ENCODE peak calls at places on chromosomes 7 and 10, in nine cellular contexts. One of them, this sample, is unnamed.

GRCh38 chr7:102431617-102432298 is 1.6 kb upstream of the ORAI2 start:
- DNase-seq in effector memory CD4-positive, alpha-beta T cell: peak; percentile 77
- DNase-seq in IMR-90: no peak
- DNase-seq in HCT116: no peak
- DNase-seq in astrocyte: no peak
- DNase-seq in pancreas: peak; percentile 21
- DNase-seq in right lobe of liver: no peak
- DNase-seq in esophagus squamous epithelium: no peak
- DNase-seq in thoracic aorta: no peak
- DNase-seq in this sample: no peak

GRCh38 chr10:43037942-43038782 is 38.7 kb upstream of the RET start:
- DNase-seq in pancreas: no peak
- DNase-seq in effector memory CD4-positive, alpha-beta T cell: no peak
- DNase-seq in esophagus squamous epithelium: no peak
- DNase-seq in thoracic aorta: no peak
- DNase-seq in astrocyte: no peak
- DNase-seq in IMR-90: no peak
- DNase-seq in right lobe of liver: no peak
- DNase-seq in HCT116: no peak
- DNase-seq in this sample: no peak

GRCh38 chr10:128400564-128400963 is 274.3 kb upstream of the MKI67 start:
- DNase-seq in right lobe of liver: no peak
- DNase-seq in effector memory CD4-positive, alpha-beta T cell: no peak
- DNase-seq in pancreas: no peak
- DNase-seq in IMR-90: no peak
- DNase-seq in esophagus squamous epithelium: no peak
- DNase-seq in thoracic aorta: no peak
- DNase-seq in HCT116: no peak
- DNase-seq in astrocyte: no peak
- DNase-seq in this sample: no peak

GRCh38 chr10:6838118-6838517 is 258.0 kb upstream of the PRKCQ start:
- DNase-seq in esophagus squamous epithelium: no peak
- DNase-seq in thoracic aorta: no peak
- DNase-seq in right lobe of liver: no peak
- DNase-seq in astrocyte: no peak
- DNase-seq in HCT116: no peak
- DNase-seq in pancreas: no peak
- DNase-seq in effector memory CD4-positive, alpha-beta T cell: no peak
- DNase-seq in IMR-90: no peak
- DNase-seq in this sample: no peak

GRCh38 chr10:130043491-130043890 is 67.1 kb downstream of the C10orf143 start:
- DNase-seq in thoracic aorta: no peak
- DNase-seq in pancreas: no peak
- DNase-seq in esophagus squamous epithelium: no peak
- DNase-seq in astrocyte: no peak
- DNase-seq in effector memory CD4-positive, alpha-beta T cell: no peak
- DNase-seq in right lobe of liver: no peak
- DNase-seq in HCT116: no peak
- DNase-seq in IMR-90: no peak
- DNase-seq in this sample: no peak

GRCh38 chr10:76411719-76412435 is 980.5 kb downstream of the LRMDA start:
- DNase-seq in HCT116: no peak
- DNase-seq in thoracic aorta: no peak
- DNase-seq in pancreas: no peak
- DNase-seq in esophagus squamous epithelium: no peak
- DNase-seq in effector memory CD4-positive, alpha-beta T cell: no peak
- DNase-seq in right lobe of liver: no peak
- DNase-seq in IMR-90: no peak
- DNase-seq in astrocyte: no peak
- DNase-seq in this sample: peak; percentile 67

GRCh38 chr10:57955076-57955475 is 312.6 kb downstream of the IPMK start:
- DNase-seq in HCT116: no peak
- DNase-seq in thoracic aorta: no peak
- DNase-seq in astrocyte: peak; percentile 80
- DNase-seq in pancreas: no peak
- DNase-seq in effector memory CD4-positive, alpha-beta T cell: no peak
- DNase-seq in esophagus squamous epithelium: no peak
- DNase-seq in right lobe of liver: no peak
- DNase-seq in IMR-90: peak; percentile 47
- DNase-seq in this sample: no peak

GRCh38 chr7:1087952-1088920 is at the start of gene GPER1:
- DNase-seq in right lobe of liver: peak; percentile 78
- DNase-seq in effector memory CD4-positive, alpha-beta T cell: no peak
- DNase-seq in pancreas: peak; percentile 67
- DNase-seq in esophagus squamous epithelium: no peak
- DNase-seq in thoracic aorta: peak; percentile 25
- DNase-seq in IMR-90: peak; percentile 24
- DNase-seq in HCT116: peak; percentile 12
- DNase-seq in astrocyte: no peak
- DNase-seq in this sample: peak; percentile 58

GRCh38 chr7:112580717-112581435 is 100.1 kb downstream of the LSMEM1 start:
- DNase-seq in pancreas: no peak
- DNase-seq in IMR-90: no peak
- DNase-seq in esophagus squamous epithelium: no peak
- DNase-seq in astrocyte: no peak
- DNase-seq in HCT116: no peak
- DNase-seq in right lobe of liver: no peak
- DNase-seq in effector memory CD4-positive, alpha-beta T cell: no peak
- DNase-seq in thoracic aorta: no peak
- DNase-seq in this sample: no peak

GRCh38 chr7:90222811-90223725 is 11.5 kb downstream of the STEAP2 start:
- DNase-seq in pancreas: peak; percentile 16
- DNase-seq in right lobe of liver: no peak
- DNase-seq in HCT116: no peak
- DNase-seq in esophagus squamous epithelium: no peak
- DNase-seq in thoracic aorta: no peak
- DNase-seq in IMR-90: peak; percentile 68
- DNase-seq in astrocyte: peak; percentile 49
- DNase-seq in effector memory CD4-positive, alpha-beta T cell: no peak
- DNase-seq in this sample: peak; percentile 18

GRCh38 chr10:20890009-20890408 is 7.1 kb downstream of the NEBL start:
- DNase-seq in HCT116: no peak
- DNase-seq in IMR-90: no peak
- DNase-seq in astrocyte: peak; percentile 49
- DNase-seq in esophagus squamous epithelium: no peak
- DNase-seq in effector memory CD4-positive, alpha-beta T cell: no peak
- DNase-seq in pancreas: no peak
- DNase-seq in right lobe of liver: no peak
- DNase-seq in thoracic aorta: no peak
- DNase-seq in this sample: no peak

GRCh38 chr10:45160266-45160665 is 155.1 kb downstream of the OR13A1 start:
- DNase-seq in effector memory CD4-positive, alpha-beta T cell: no peak
- DNase-seq in thoracic aorta: no peak
- DNase-seq in right lobe of liver: no peak
- DNase-seq in esophagus squamous epithelium: no peak
- DNase-seq in IMR-90: peak; percentile 73
- DNase-seq in pancreas: no peak
- DNase-seq in HCT116: no peak
- DNase-seq in astrocyte: peak; percentile 4
- DNase-seq in this sample: no peak

GRCh38 chr10:106595281-106595680 is 569.2 kb downstream of the SORCS1 start:
- DNase-seq in HCT116: no peak
- DNase-seq in astrocyte: no peak
- DNase-seq in esophagus squamous epithelium: no peak
- DNase-seq in IMR-90: no peak
- DNase-seq in effector memory CD4-positive, alpha-beta T cell: no peak
- DNase-seq in right lobe of liver: no peak
- DNase-seq in thoracic aorta: no peak
- DNase-seq in pancreas: no peak
- DNase-seq in this sample: no peak
- H3K27me3 ChIP-seq in HCT116: no peaks in the 10 kb centered on the region
- H3K27me3 ChIP-seq in astrocyte: no peaks in the 10 kb centered on the region
- H3K27me3 ChIP-seq in esophagus squamous epithelium: no peaks in the 10 kb centered on the region
- H3K27me3 ChIP-seq in IMR-90: no peaks in the 10 kb centered on the region
- H3K27me3 ChIP-seq in effector memory CD4-positive, alpha-beta T cell: no peaks in the 10 kb centered on the region
- H3K27me3 ChIP-seq in right lobe of liver: no peaks in the 10 kb centered on the region
- H3K27me3 ChIP-seq in thoracic aorta: no peaks in the 10 kb centered on the region
- H3K27me3 ChIP-seq in pancreas: no peaks in the 10 kb centered on the region
- H3K27me3 ChIP-seq in this sample: peaks cover 9% of the 10 kb centered on the region

DNA sequence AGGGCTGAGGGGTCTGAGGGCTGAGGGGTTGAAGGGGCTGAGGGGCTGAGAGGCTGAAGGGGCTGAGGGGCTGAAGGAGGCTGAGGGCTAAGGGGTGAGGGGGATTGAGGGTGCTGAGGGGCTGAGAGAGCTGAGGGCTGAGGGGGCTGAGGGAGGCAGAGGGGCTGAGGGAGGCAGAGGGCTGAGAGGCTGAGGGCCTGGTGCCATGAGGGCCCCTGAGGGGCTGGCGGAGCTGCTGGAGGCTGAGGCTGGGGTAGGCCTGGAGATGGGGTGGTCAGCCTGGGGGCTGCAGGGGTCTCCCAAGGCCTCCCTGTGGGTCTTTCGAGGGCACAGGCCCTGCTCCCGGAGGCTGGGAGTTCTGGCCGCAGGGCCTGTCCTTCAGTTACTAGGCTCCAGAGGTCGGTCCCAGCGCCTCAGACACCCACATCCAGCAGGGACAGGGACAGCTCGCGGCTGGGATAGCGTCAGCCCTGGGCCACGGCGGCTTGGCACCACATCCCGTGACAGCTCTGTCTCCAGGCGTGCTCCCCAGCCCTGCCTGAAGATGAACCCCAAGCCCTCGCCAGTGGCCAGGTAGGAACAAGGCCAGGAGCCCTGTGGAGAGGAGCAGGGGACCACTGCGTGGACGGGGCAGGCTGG is 16.9 kb downstream of the MYO1G start:
- DNase-seq in astrocyte: no peak
- DNase-seq in esophagus squamous epithelium: no peak
- DNase-seq in pancreas: no peak
- DNase-seq in effector memory CD4-positive, alpha-beta T cell: no peak
- DNase-seq in HCT116: no peak
- DNase-seq in IMR-90: no peak
- DNase-seq in right lobe of liver: no peak
- DNase-seq in thoracic aorta: no peak
- DNase-seq in this sample: no peak
- H3K4me3 ChIP-seq in astrocyte: peak overlapping the region; percentile 28
- H3K4me3 ChIP-seq in esophagus squamous epithelium: peak overlapping the region; percentile 64
- H3K4me3 ChIP-seq in pancreas: no peak overlapping the region
- H3K4me3 ChIP-seq in effector memory CD4-positive, alpha-beta T cell: no peak overlapping the region
- H3K4me3 ChIP-seq in HCT116: no peak overlapping the region
- H3K4me3 ChIP-seq in IMR-90: no peak overlapping the region
- H3K4me3 ChIP-seq in right lobe of liver: no peak overlapping the region
- H3K4me3 ChIP-seq in thoracic aorta: peak overlapping the region; percentile 68
- H3K4me3 ChIP-seq in this sample: peak overlapping the region; percentile 66

GRCh38 chr7:122305475-122306319 is 1.1 kb upstream of the FEZF1 start:
- DNase-seq in astrocyte: no peak
- DNase-seq in thoracic aorta: no peak
- DNase-seq in HCT116: peak; percentile 26
- DNase-seq in IMR-90: no peak
- DNase-seq in effector memory CD4-positive, alpha-beta T cell: no peak
- DNase-seq in pancreas: no peak
- DNase-seq in right lobe of liver: peak; percentile 18
- DNase-seq in esophagus squamous epithelium: no peak
- DNase-seq in this sample: no peak

GRCh38 chr7:122304604-122304975 is at the start of gene FEZF1:
- DNase-seq in right lobe of liver: peak; percentile 50
- DNase-seq in astrocyte: no peak
- DNase-seq in effector memory CD4-positive, alpha-beta T cell: no peak
- DNase-seq in pancreas: no peak
- DNase-seq in HCT116: peak; percentile 53
- DNase-seq in esophagus squamous epithelium: no peak
- DNase-seq in thoracic aorta: no peak
- DNase-seq in IMR-90: no peak
- DNase-seq in this sample: no peak

GRCh38 chr7:122304996-122305421 is 459 bp upstream of the FEZF1 start:
- DNase-seq in astrocyte: no peak
- DNase-seq in pancreas: no peak
- DNase-seq in IMR-90: no peak
- DNase-seq in esophagus squamous epithelium: no peak
- DNase-seq in thoracic aorta: no peak
- DNase-seq in effector memory CD4-positive, alpha-beta T cell: no peak
- DNase-seq in right lobe of liver: peak; percentile 19
- DNase-seq in HCT116: no peak
- DNase-seq in this sample: no peak

GRCh38 chr7:122306320-122307227 is 2.0 kb upstream of the FEZF1 start:
- DNase-seq in effector memory CD4-positive, alpha-beta T cell: no peak
- DNase-seq in IMR-90: no peak
- DNase-seq in right lobe of liver: no peak
- DNase-seq in HCT116: no peak
- DNase-seq in astrocyte: no peak
- DNase-seq in pancreas: no peak
- DNase-seq in esophagus squamous epithelium: no peak
- DNase-seq in thoracic aorta: no peak
- DNase-seq in this sample: no peak

DNA sequence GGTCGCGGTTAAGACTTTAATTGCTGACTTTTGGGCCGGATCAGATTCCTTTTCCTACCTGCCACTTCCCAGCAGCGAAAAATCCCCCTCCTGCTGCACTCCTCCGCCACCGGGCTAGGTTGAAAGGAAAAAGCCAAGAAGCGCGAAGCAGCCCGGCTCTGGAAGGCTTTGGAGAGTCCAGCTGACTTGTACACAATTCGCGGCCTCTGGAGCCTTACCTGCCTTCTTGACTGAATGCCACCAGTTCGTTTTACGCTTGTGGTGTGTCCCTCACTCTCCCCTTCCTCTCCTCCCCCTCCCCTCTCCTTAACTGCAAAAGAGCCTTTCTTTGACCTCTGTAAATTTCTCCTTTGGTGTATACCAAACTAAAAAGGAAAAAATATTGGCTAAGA is 2.7 kb upstream of the FEZF1 start:
- DNase-seq in effector memory CD4-positive, alpha-beta T cell: no peak
- DNase-seq in HCT116: no peak
- DNase-seq in esophagus squamous epithelium: no peak
- DNase-seq in pancreas: no peak
- DNase-seq in IMR-90: no peak
- DNase-seq in thoracic aorta: no peak
- DNase-seq in right lobe of liver: no peak
- DNase-seq in astrocyte: no peak
- DNase-seq in this sample: no peak
- H3K27me3 ChIP-seq in effector memory CD4-positive, alpha-beta T cell: peaks cover 27% of the 10 kb centered on the region
- H3K27me3 ChIP-seq in HCT116: no peaks in the 10 kb centered on the region
- H3K27me3 ChIP-seq in esophagus squamous epithelium: peaks cover 81% of the 10 kb centered on the region
- H3K27me3 ChIP-seq in pancreas: peaks cover 11% of the 10 kb centered on the region
- H3K27me3 ChIP-seq in IMR-90: peaks cover 83% of the 10 kb centered on the region
- H3K27me3 ChIP-seq in thoracic aorta: peaks cover 80% of the 10 kb centered on the region
- H3K27me3 ChIP-seq in right lobe of liver: peaks cover 12% of the 10 kb centered on the region
- H3K27me3 ChIP-seq in astrocyte: peaks cover 97% of the 10 kb centered on the region
- H3K27me3 ChIP-seq in this sample: peaks cover 100% of the 10 kb centered on the region

DNA sequence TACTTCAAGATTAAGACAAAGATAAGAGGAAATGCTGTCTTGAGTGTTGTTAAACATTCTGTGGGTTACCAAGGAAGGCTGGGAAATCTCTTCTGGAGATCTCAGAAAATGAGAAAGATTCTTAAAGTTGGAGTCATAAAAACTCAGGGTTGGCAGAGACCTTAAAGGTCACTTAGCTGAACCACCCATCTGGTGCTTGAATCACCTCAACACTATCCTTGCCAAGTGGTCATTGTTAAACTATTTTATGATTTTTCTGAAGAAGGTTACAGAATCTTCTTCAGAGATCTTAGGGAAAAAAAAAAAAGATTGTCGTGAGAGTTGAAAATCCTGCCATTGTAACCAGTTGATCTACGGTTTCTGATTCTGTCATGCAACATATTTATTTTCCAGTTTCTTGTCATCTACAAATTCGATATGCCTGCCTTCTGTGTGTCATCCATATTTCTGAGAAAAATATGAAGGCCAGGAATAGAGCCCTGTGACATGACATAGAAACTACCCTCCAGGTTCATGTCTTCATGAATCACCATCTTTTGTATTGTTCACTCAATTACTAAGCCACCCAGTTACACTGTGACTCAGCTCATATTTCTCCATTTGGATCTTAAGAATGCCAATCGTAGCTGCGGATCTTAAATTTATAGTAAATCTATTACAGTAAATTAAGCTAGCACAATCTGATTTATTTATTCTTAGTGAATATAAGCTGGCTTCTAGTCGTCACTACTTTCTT is 179.3 kb downstream of the ST7 start:
- DNase-seq in pancreas: no peak
- DNase-seq in thoracic aorta: no peak
- DNase-seq in esophagus squamous epithelium: no peak
- DNase-seq in IMR-90: peak; percentile 92
- DNase-seq in astrocyte: peak; percentile 96
- DNase-seq in HCT116: peak; percentile 42
- DNase-seq in right lobe of liver: no peak
- DNase-seq in effector memory CD4-positive, alpha-beta T cell: no peak
- DNase-seq in this sample: no peak
- H3K4me3 ChIP-seq in pancreas: no peak overlapping the region
- H3K4me3 ChIP-seq in thoracic aorta: no peak overlapping the region
- H3K4me3 ChIP-seq in esophagus squamous epithelium: no peak overlapping the region
- H3K4me3 ChIP-seq in IMR-90: no peak overlapping the region
- H3K4me3 ChIP-seq in astrocyte: no peak overlapping the region
- H3K4me3 ChIP-seq in HCT116: no peak overlapping the region
- H3K4me3 ChIP-seq in right lobe of liver: no peak overlapping the region
- H3K4me3 ChIP-seq in effector memory CD4-positive, alpha-beta T cell: no peak overlapping the region
- H3K4me3 ChIP-seq in this sample: no peak overlapping the region